ENCODE peak calls at places on chromosomes 6 and 20, in ten cellular contexts. One of them, this sample, is unnamed.

GRCh38 chr6:3175742-3176321 is 18.5 kb upstream of the TUBB2A start:
- DNase-seq in smooth muscle cell of the brain vasculature: no peak
- DNase-seq in fibroblast of pulmonary artery: no peak
- DNase-seq in GM10248: no peak
- DNase-seq in Caki2: no peak
- DNase-seq in mesothelial cell of epicardium: no peak
- DNase-seq in AG09319: no peak
- DNase-seq in activated naive CD4-positive, alpha-beta T cell treated with anti-CD3 and anti-CD28 coated beads, Interleukin-2, amount 10 ng/mL, durations not matched to agents 7 days and 5 days: no peak
- DNase-seq in G401: no peak
- DNase-seq in A549: no peak
- DNase-seq in this sample: no peak

GRCh38 chr20:46084805-46085792 is 4.7 kb downstream of the NCOA5 start:
- DNase-seq in mesothelial cell of epicardium: no peak
- DNase-seq in fibroblast of pulmonary artery: peak
- DNase-seq in smooth muscle cell of the brain vasculature: no peak
- DNase-seq in A549: peak
- DNase-seq in GM10248: no peak
- DNase-seq in Caki2: no peak
- DNase-seq in G401: no peak
- DNase-seq in AG09319: no peak
- DNase-seq in activated naive CD4-positive, alpha-beta T cell treated with anti-CD3 and anti-CD28 coated beads, Interleukin-2, amount 10 ng/mL, durations not matched to agents 7 days and 5 days: no peak
- DNase-seq in this sample: no peak

GRCh38 chr6:6328451-6328850 is 8.0 kb upstream of the F13A1 start:
- DNase-seq in smooth muscle cell of the brain vasculature: no peak
- DNase-seq in mesothelial cell of epicardium: no peak
- DNase-seq in A549: no peak
- DNase-seq in G401: no peak
- DNase-seq in GM10248: no peak
- DNase-seq in activated naive CD4-positive, alpha-beta T cell treated with anti-CD3 and anti-CD28 coated beads, Interleukin-2, amount 10 ng/mL, durations not matched to agents 7 days and 5 days: no peak
- DNase-seq in Caki2: no peak
- DNase-seq in AG09319: no peak
- DNase-seq in fibroblast of pulmonary artery: no peak
- DNase-seq in this sample: no peak

GRCh38 chr6:79421001-79421411 is 116.2 kb downstream of the LCA5 start:
- DNase-seq in Caki2: no peak
- DNase-seq in GM10248: no peak
- DNase-seq in smooth muscle cell of the brain vasculature: no peak
- DNase-seq in G401: peak
- DNase-seq in A549: no peak
- DNase-seq in AG09319: no peak
- DNase-seq in mesothelial cell of epicardium: no peak
- DNase-seq in fibroblast of pulmonary artery: peak
- DNase-seq in activated naive CD4-positive, alpha-beta T cell treated with anti-CD3 and anti-CD28 coated beads, Interleukin-2, amount 10 ng/mL, durations not matched to agents 7 days and 5 days: no peak
- DNase-seq in this sample: no peak

GRCh38 chr6:122676688-122677087 is 66.5 kb downstream of the PKIB start:
- DNase-seq in fibroblast of pulmonary artery: no peak
- DNase-seq in GM10248: no peak
- DNase-seq in mesothelial cell of epicardium: no peak
- DNase-seq in smooth muscle cell of the brain vasculature: no peak
- DNase-seq in A549: no peak
- DNase-seq in G401: no peak
- DNase-seq in Caki2: no peak
- DNase-seq in AG09319: no peak
- DNase-seq in activated naive CD4-positive, alpha-beta T cell treated with anti-CD3 and anti-CD28 coated beads, Interleukin-2, amount 10 ng/mL, durations not matched to agents 7 days and 5 days: no peak
- DNase-seq in this sample: no peak

GRCh38 chr6:3031857-3032256 is 32.2 kb downstream of the NQO2 start:
- DNase-seq in AG09319: no peak
- DNase-seq in Caki2: no peak
- DNase-seq in G401: no peak
- DNase-seq in smooth muscle cell of the brain vasculature: no peak
- DNase-seq in fibroblast of pulmonary artery: no peak
- DNase-seq in GM10248: no peak
- DNase-seq in activated naive CD4-positive, alpha-beta T cell treated with anti-CD3 and anti-CD28 coated beads, Interleukin-2, amount 10 ng/mL, durations not matched to agents 7 days and 5 days: peak
- DNase-seq in mesothelial cell of epicardium: no peak
- DNase-seq in A549: no peak
- DNase-seq in this sample: no peak

GRCh38 chr6:104630955-104631354 is 228.8 kb downstream of the HACE1 start:
- DNase-seq in Caki2: no peak
- DNase-seq in mesothelial cell of epicardium: no peak
- DNase-seq in smooth muscle cell of the brain vasculature: no peak
- DNase-seq in A549: no peak
- DNase-seq in activated naive CD4-positive, alpha-beta T cell treated with anti-CD3 and anti-CD28 coated beads, Interleukin-2, amount 10 ng/mL, durations not matched to agents 7 days and 5 days: no peak
- DNase-seq in AG09319: no peak
- DNase-seq in fibroblast of pulmonary artery: no peak
- DNase-seq in G401: peak
- DNase-seq in GM10248: no peak
- DNase-seq in this sample: no peak

GRCh38 chr20:10277616-10278015 is 59.0 kb downstream of the SNAP25 start:
- DNase-seq in G401: no peak
- DNase-seq in activated naive CD4-positive, alpha-beta T cell treated with anti-CD3 and anti-CD28 coated beads, Interleukin-2, amount 10 ng/mL, durations not matched to agents 7 days and 5 days: no peak
- DNase-seq in Caki2: no peak
- DNase-seq in smooth muscle cell of the brain vasculature: no peak
- DNase-seq in GM10248: no peak
- DNase-seq in fibroblast of pulmonary artery: no peak
- DNase-seq in AG09319: no peak
- DNase-seq in mesothelial cell of epicardium: no peak
- DNase-seq in A549: no peak
- DNase-seq in this sample: no peak

GRCh38 chr6:1271071-1271763 is 40.7 kb upstream of the FOXQ1 start:
- DNase-seq in A549: no peak
- DNase-seq in G401: no peak
- DNase-seq in activated naive CD4-positive, alpha-beta T cell treated with anti-CD3 and anti-CD28 coated beads, Interleukin-2, amount 10 ng/mL, durations not matched to agents 7 days and 5 days: no peak
- DNase-seq in GM10248: no peak
- DNase-seq in fibroblast of pulmonary artery: no peak
- DNase-seq in AG09319: no peak
- DNase-seq in Caki2: no peak
- DNase-seq in smooth muscle cell of the brain vasculature: no peak
- DNase-seq in mesothelial cell of epicardium: no peak
- DNase-seq in this sample: no peak